ENCODE peak calls at places on chromosomes 13 and 19, in nine cellular contexts. L, B, W, T, V, C, E, P and N are unnamed samples. For H3K9me3, the result is how much of the 10 kb centered on the place peaks cover.

GRCh38 chr19:19468424-19469050 is 46.8 kb downstream of the TSSK6 start:
- DNase-seq in P (no peak), V (peak), E (no peak), C (no peak), T (no peak), L (peak), B (no peak), W (no peak), N (no peak)

GRCh38 chr19:888615-889385 is 4.2 kb downstream of the MED16 start:
- DNase-seq in C (no peak), V (no peak), W (no peak), P (no peak), L (no peak), T (no peak), E (no peak), B (no peak), N (no peak)

GRCh38 chr13:96963786-96964475 is 30.3 kb downstream of the OXGR1 start:
- DNase-seq in T (no peak), L (no peak), B (no peak), C (no peak), V (no peak), E (no peak), P (no peak), W (no peak), N (no peak)

GRCh38 chr13:31885994-31886393 is 145.6 kb upstream of the FRY start:
- DNase-seq in C (no peak), P (no peak), T (no peak), V (no peak), E (peak), L (peak), B (no peak), W (no peak), N (no peak)

GRCh38 chr19:18202759-18203407 is 959 bp downstream of the RAB3A start:
- DNase-seq in P (no peak), B (no peak), L (no peak), E (peak), T (no peak), V (no peak), C (no peak), W (peak), N (no peak)

GRCh38 chr13:31119966-31120733 is 41.6 kb downstream of the HSPH1 start:
- DNase-seq in L (peak), C (no peak), W (no peak), E (no peak), P (no peak), B (no peak), T (peak), V (no peak), N (no peak)

GRCh38 chr19:21758296-21758695 is 9.1 kb downstream of the ZNF100 start:
- DNase-seq in W (no peak), P (peak), T (no peak), L (no peak), V (no peak), B (no peak), E (no peak), C (no peak), N (no peak)

GRCh38 chr13:64910061-64910460 is 2320.1 kb downstream of the PCDH9 start:
- DNase-seq in P (no peak), T (no peak), W (no peak), B (no peak), E (no peak), C (no peak), V (no peak), L (no peak), N (no peak)

GRCh38 chr13:24834902-24835510 is 71.0 kb downstream of the RNF17 start:
- DNase-seq in L (no peak), T (no peak), P (no peak), E (no peak), B (no peak), V (no peak), C (no peak), W (no peak), N (no peak)

GRCh38 chr19:53172892-53173291 is 14.0 kb upstream of the ZNF347 start:
- DNase-seq in W (no peak), B (no peak), L (peak), C (no peak), T (no peak), P (no peak), E (no peak), V (no peak), N (no peak)

GRCh38 chr13:27131202-27131623 is 40.4 kb downstream of the USP12 start:
- DNase-seq in B (no peak), T (no peak), C (no peak), W (no peak), L (no peak), P (no peak), V (peak), E (no peak), N (no peak)

GRCh38 chr13:26941345-26942174 is 181.0 kb upstream of the GPR12 start:
- DNase-seq in W (no peak), V (no peak), E (no peak), L (peak), B (no peak), P (no peak), T (no peak), C (no peak), N (no peak)

GRCh38 chr13:101417043-101417406 is 717 bp upstream of the NALCN start:
- DNase-seq in T (peak), P (no peak), W (no peak), V (peak), L (peak), B (no peak), E (no peak), C (no peak), N (no peak)

GRCh38 chr13:99658266-99658991 is 157.2 kb downstream of the TM9SF2 start:
- DNase-seq in L (peak), T (peak), P (peak), B (peak), V (peak), C (peak), W (peak), E (peak), N (peak)

GRCh38 chr13:104008571-104009435 is 942.6 kb upstream of the SLC10A2 start:
- DNase-seq in B (no peak), V (no peak), L (peak), E (no peak), T (no peak), P (no peak), C (no peak), W (no peak), N (no peak)

GRCh38 chr13:74274946-74275345 is 140.7 kb upstream of the KLF12 start:
- DNase-seq in C (no peak), B (no peak), P (no peak), L (no peak), E (no peak), V (no peak), W (no peak), T (no peak), N (no peak)

GRCh38 chr13:103187621-103188020 is 121.4 kb upstream of the SLC10A2 start:
- DNase-seq in E (no peak), P (no peak), L (no peak), C (no peak), B (no peak), W (peak), V (no peak), T (no peak), N (no peak)

DNA sequence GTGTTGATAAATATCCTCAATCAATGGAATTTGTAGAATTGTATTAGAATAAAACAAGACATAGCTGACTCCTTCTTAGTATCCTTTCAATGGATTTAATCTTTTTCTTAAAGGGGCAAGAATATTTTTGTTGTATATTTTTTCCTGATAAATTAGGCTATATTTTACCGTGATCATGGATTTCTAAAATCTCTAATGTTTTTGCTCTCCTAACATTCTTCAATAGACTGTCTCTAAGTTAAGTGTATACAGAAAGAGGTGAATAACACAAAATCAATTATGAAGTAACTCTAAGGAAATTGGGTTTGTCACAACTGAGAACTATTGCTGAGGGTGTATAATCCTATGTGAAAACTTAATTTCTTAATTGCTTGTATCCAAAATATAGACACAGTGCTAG is at the start of gene OR7E24:
- DNase-seq in B (no peak), P (no peak), W (no peak), T (no peak), V (no peak), C (no peak), E (no peak), L (no peak), N (no peak)
- H3K9me3 ChIP-seq in B (under half), P (under half), W (under half), T (under half), V (under half), C (under half), E (under half), L (under half), N (under half)

GRCh38 chr19:8396185-8396562 is 6.0 kb downstream of the RAB11B start:
- DNase-seq in T (no peak), B (no peak), E (no peak), C (no peak), W (peak), L (no peak), P (no peak), V (no peak), N (no peak)
- H3K4me3 ChIP-seq in T (no peak), B (no peak), E (no peak), C (no peak), W (no peak), L (no peak), P (no peak), V (no peak), N (no peak)

GRCh38 chr19:11780431-11781020 is 13.7 kb downstream of the ZNF441 start:
- DNase-seq in E (no peak), W (no peak), V (no peak), P (no peak), B (no peak), T (no peak), C (no peak), L (no peak), N (no peak)

GRCh38 chr19:11781295-11782057 is 14.7 kb downstream of the ZNF441 start:
- DNase-seq in E (no peak), V (no peak), C (no peak), L (peak), T (no peak), B (no peak), P (no peak), W (no peak), N (no peak)

GRCh38 chr19:11783767-11784166 is 14.6 kb upstream of the ZNF491 start:
- DNase-seq in E (no peak), V (no peak), C (no peak), P (no peak), T (no peak), L (no peak), B (no peak), W (no peak), N (no peak)

GRCh38 chr19:11787536-11787935 is 10.8 kb upstream of the ZNF491 start:
- DNase-seq in T (no peak), C (no peak), B (no peak), E (no peak), W (no peak), L (no peak), V (no peak), P (no peak), N (no peak)

GRCh38 chr19:11784356-11784755 is 14.0 kb upstream of the ZNF491 start:
- DNase-seq in C (no peak), V (no peak), P (no peak), T (no peak), W (no peak), E (no peak), B (no peak), L (no peak), N (no peak)
- H3K9me3 ChIP-seq in C (half or more), V (under half), P (half or more), T (under half), W (half or more), E (under half), B (half or more), L (under half), N (under half)

GRCh38 chr19:6270076-6270745 is 9.6 kb downstream of the MLLT1 start:
- DNase-seq in E (no peak), B (no peak), W (no peak), C (no peak), P (no peak), V (no peak), T (no peak), L (no peak), N (no peak)

GRCh38 chr19:6271721-6272410 is 7.9 kb downstream of the MLLT1 start:
- DNase-seq in C (peak), L (peak), P (no peak), B (peak), T (peak), E (peak), V (no peak), W (peak), N (no peak)

GRCh38 chr19:6270822-6271221 is 9.0 kb downstream of the MLLT1 start:
- DNase-seq in V (no peak), B (no peak), C (no peak), L (no peak), P (no peak), T (no peak), W (no peak), E (no peak), N (no peak)

GRCh38 chr19:6272411-6272791 is 7.4 kb downstream of the MLLT1 start:
- DNase-seq in V (no peak), C (no peak), T (no peak), W (no peak), P (no peak), L (no peak), E (no peak), B (no peak), N (no peak)

GRCh38 chr19:6271251-6271650 is 8.5 kb downstream of the MLLT1 start:
- DNase-seq in E (no peak), C (no peak), W (no peak), L (peak), T (no peak), B (no peak), V (no peak), P (no peak), N (no peak)
- H3K4me3 ChIP-seq in E (peak), C (peak), W (no peak), L (peak), T (peak), B (peak), V (no peak), P (no peak), N (no peak)

GRCh38 chr13:98284677-98285076 is 107.6 kb upstream of the RNF113B start:
- DNase-seq in B (no peak), E (no peak), P (no peak), V (no peak), W (peak), C (no peak), L (no peak), T (no peak), N (no peak)

GRCh38 chr13:98286814-98287213 is 109.7 kb upstream of the RNF113B start:
- DNase-seq in E (no peak), P (no peak), L (no peak), W (no peak), C (no peak), V (no peak), T (no peak), B (no peak), N (no peak)

GRCh38 chr13:98285852-98286594 is 109.0 kb upstream of the RNF113B start:
- DNase-seq in T (no peak), V (no peak), E (no peak), B (no peak), L (no peak), P (no peak), C (no peak), W (no peak), N (no peak)

GRCh38 chr13:98289339-98289935 is 112.4 kb upstream of the RNF113B start:
- DNase-seq in B (no peak), C (no peak), L (no peak), V (no peak), W (no peak), E (no peak), T (no peak), P (no peak), N (no peak)

GRCh38 chr13:98285317-98285716 is 108.2 kb upstream of the RNF113B start:
- DNase-seq in B (no peak), E (no peak), W (no peak), C (no peak), L (no peak), V (no peak), P (no peak), T (no peak), N (no peak)
- H3K9me3 ChIP-seq in B (under half), E (under half), W (under half), C (under half), L (under half), V (under half), P (under half), T (under half), N (under half)

GRCh38 chr19:51921949-51922348 is 5.3 kb upstream of the ZNF613 start:
- DNase-seq in E (no peak), W (no peak), P (peak), B (no peak), C (no peak), T (no peak), V (no peak), L (no peak), N (no peak)
- H3K4me3 ChIP-seq in E (no peak), W (no peak), P (peak), B (no peak), C (no peak), T (no peak), V (no peak), L (no peak), N (no peak)

GRCh38 chr19:36999313-36999712 is 78.9 kb upstream of the ZNF420 start:
- DNase-seq in T (no peak), W (no peak), P (no peak), V (no peak), E (no peak), B (no peak), L (no peak), C (no peak), N (no peak)

GRCh38 chr19:36997152-36997842 is 80.9 kb upstream of the ZNF420 start:
- DNase-seq in C (no peak), B (no peak), E (no peak), L (no peak), T (no peak), P (no peak), W (no peak), V (no peak), N (no peak)

DNA sequence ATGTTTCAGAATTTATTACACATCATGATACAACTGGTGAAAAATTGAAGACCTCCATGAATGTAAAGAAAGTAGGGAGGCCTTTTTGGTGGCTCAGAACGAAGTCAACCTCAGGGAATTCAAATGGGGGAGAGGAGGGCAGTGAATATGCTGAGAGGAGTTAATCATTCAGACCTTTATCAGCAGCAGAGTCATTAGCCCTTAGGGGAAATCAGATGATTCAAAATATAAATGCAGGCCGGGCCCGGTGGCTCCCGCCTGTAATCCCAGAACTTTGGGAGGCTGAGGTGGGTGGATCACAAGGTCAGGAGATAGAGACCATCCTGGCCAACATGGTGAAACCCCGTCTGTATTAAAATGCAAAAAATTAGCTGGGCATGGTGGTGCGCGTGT is 80.4 kb upstream of the ZNF420 start:
- DNase-seq in V (no peak), L (no peak), C (no peak), E (no peak), T (no peak), P (no peak), W (no peak), B (no peak), N (no peak)
- H3K9me3 ChIP-seq in V (half or more), L (under half), C (under half), E (under half), T (under half), P (half or more), W (under half), B (half or more), N (under half)

GRCh38 chr19:28541029-28541428 is 671.9 kb downstream of the UQCRFS1 start:
- DNase-seq in T (no peak), L (no peak), B (no peak), V (no peak), C (no peak), E (no peak), W (no peak), P (no peak), N (no peak)
- H3K4me3 ChIP-seq in T (no peak), L (no peak), B (no peak), V (no peak), C (no peak), E (no peak), W (no peak), P (no peak), N (no peak)